ENCODE peak calls at places on chromosomes 7 and 10, in ten cellular contexts. N is IMR-90, E is GM12878, I is prostate gland, K is gastrocnemius medialis, D is upper lobe of left lung, R is adrenal gland, G is tibial nerve, M is sigmoid colon, O is HepG2. P is an unnamed sample.

GRCh38 chr7:69893915-69894314 is 295.6 kb downstream of the AUTS2 start:
- DNase-seq in M (no peak), G (no peak), K (no peak), O (no peak), D (no peak), R (no peak), E (no peak), N (no peak), I (no peak), P (no peak)

GRCh38 chr10:122516733-122517132 is 43.8 kb upstream of the DMBT1 start:
- DNase-seq in N (no peak), I (no peak), M (no peak), R (no peak), G (no peak), D (no peak), K (no peak), O (no peak), E (no peak), P (no peak)

GRCh38 chr7:96200740-96201139 is 121.2 kb downstream of the SLC25A13 start:
- DNase-seq in R (no peak), I (no peak), G (no peak), N (no peak), K (no peak), E (no peak), D (no peak), O (no peak), M (no peak), P (no peak)

GRCh38 chr10:120456626-120457430 is at the start of gene PLPP4:
- DNase-seq in R (no peak), K (no peak), E (no peak), M (no peak), N (no peak), O (no peak), I (no peak), D (peak; percentile 87), G (no peak), P (no peak)

GRCh38 chr10:52908483-52908882 is 135.9 kb upstream of the MBL2 start:
- DNase-seq in N (no peak), I (no peak), M (no peak), O (no peak), K (no peak), E (no peak), G (no peak), D (no peak), R (no peak), P (no peak)

GRCh38 chr7:157910446-157910845 is 573.6 kb downstream of the DNAJB6 start:
- DNase-seq in M (no peak), I (no peak), N (no peak), E (no peak), D (peak; percentile 53), G (no peak), K (no peak), O (no peak), R (no peak), P (no peak)

GRCh38 chr7:1127001-1127400 is 33.0 kb downstream of the ZFAND2A start:
- DNase-seq in R (no peak), E (no peak), I (no peak), D (no peak), K (no peak), N (no peak), M (no peak), G (no peak), O (no peak), P (no peak)

GRCh38 chr10:114498413-114499111 is 94.3 kb upstream of the AFAP1L2 start:
- DNase-seq in O (no peak), E (peak; percentile 59), N (no peak), D (no peak), K (no peak), M (no peak), G (no peak), I (no peak), R (no peak), P (no peak)

GRCh38 chr7:8742837-8743236 is 309.4 kb downstream of the NXPH1 start:
- DNase-seq in M (no peak), O (no peak), R (no peak), I (no peak), E (no peak), N (no peak), K (no peak), G (no peak), D (no peak), P (no peak)

GRCh38 chr10:17113889-17114288 is 15.7 kb downstream of the CUBN start:
- DNase-seq in R (peak; percentile 38), G (peak; percentile 41), I (no peak), M (peak; percentile 71), N (peak; percentile 75), K (peak; percentile 47), E (no peak), O (no peak), D (no peak), P (no peak)

DNA sequence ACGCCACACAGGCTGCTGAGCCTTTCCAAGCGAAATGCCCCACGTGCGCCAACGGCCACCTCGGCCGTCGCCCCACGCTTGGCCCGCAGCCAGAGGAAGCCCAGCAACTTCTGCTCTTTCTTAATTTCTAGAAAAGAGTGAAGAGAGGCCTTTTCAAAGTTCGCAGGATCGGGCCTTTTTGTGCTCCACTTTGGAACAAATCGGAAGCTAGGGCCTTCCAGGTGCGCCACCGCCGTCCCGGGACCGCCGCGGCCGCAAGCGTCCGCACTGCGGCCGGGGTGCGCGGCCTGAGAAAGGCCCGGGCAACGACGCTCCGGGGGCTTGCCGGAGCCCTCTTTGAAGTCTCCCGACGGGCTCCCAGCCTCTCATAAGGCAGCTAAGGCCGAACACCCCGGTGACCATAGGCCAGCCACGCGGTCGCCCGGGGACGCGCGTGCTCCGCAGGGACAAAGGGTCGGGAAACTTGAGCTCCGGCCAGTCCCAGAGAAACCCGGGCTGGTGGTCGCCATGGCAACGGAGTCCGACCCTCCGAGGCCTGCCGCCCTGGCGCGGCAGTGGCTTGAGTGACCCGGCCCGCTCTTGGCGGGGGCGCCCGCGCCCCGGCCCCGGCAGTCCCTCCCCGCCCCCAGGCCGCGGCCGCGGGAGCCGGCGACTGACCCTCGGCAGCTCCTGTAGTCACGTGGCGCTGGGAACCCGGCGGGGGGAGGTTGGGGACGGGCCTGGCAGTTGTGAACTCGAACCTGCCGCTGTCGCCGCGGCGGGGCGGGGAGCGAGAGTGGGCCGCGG is at the start of gene REPIN1:
- DNase-seq in N (peak; percentile 79), I (peak; percentile 89), M (peak; percentile 97), R (peak; percentile 96), G (peak; percentile 90), D (peak; percentile 98), E (no peak), O (peak; percentile 86), K (peak; percentile 94), P (peak; percentile 96)
- TF ChIP-seq POLR2A in N (no peak), I (peak; percentile 58), M (peak; percentile 29), R (peak; percentile 53), G (peak; percentile 70), D (no peak), E (peak; percentile 93), O (peak; percentile 50), K (peak; percentile 89), P (peak; percentile 52)

DNA sequence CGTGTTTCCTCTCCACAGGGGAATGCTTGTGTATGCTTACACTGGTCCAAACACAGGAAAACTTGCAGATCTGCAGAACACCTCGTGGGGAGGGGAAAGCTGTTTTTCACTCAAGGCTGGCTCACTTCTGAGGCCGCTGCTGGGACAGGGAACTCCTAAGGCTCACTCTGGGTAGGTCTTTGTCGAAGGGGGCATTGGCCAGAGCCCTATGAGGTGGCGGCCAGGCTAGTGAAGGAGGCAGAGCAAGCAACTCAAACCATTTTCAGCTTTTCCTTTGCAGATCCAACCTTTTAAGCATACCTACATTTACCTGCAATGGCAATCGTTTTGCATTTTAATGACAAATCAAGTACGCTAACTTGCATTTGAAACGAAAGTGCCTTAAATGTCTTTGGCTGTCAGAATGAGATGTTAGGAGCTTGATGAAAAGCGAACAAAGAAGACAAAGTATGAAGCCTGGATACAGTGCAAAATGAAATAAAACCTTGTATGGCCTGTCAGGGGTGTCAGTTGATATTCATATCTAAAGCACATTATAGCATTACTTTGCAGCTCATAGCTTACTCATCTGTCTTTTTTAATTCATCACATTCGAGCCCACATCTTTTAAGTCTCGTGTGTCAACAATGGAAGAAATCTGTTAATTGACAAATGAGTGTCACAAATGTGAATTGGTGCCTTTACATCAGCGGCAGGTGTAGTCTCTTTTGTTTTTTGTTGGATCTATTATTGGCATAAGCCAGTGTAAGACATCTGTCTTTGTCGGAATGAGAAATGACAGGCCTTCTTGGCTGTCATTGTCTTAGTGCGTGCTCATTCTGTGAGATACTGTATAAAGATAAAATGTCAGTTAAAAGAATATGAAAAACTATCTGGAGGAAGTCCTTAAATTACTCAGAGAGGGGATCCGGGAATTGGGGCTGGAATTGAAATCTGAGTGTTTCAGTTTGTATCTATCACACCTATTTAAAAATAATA is 30.5 kb downstream of the LRMDA start:
- DNase-seq in M (no peak), D (no peak), K (no peak), E (no peak), R (no peak), N (no peak), I (no peak), O (no peak), G (no peak), P (no peak)
- H3K27ac ChIP-seq in M (no peak overlapping the region), D (no peak overlapping the region), K (no peak overlapping the region), E (no peak overlapping the region), R (no peak overlapping the region), N (no peak overlapping the region), I (no peak overlapping the region), O (no peak overlapping the region), G (no peak overlapping the region), P (no peak overlapping the region)

DNA sequence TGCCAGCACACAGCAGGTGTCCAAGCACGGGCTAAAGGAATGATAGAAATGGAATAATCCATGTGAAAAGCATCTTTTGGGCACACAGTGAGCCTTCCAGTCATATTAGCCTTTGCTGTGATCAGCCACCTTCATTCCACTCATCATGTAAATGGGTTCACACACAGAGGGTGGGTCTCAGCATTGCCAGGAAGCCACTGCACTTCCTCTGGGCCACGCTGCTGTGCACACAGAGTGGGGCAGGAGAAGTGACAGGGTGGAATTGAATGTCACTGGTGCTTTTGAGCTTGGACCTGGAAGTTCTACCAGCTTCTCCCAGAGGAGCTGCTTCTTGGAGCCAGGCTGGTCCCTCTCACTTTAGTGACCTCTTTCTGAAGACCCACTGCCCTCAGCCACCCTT is 203.5 kb downstream of the USP6NL start:
- DNase-seq in O (no peak), I (no peak), R (no peak), N (no peak), G (no peak), E (no peak), K (no peak), M (no peak), D (no peak), P (no peak)
- H3K4me1 ChIP-seq in O (no peaks in the 10 kb centered on the region), I (no peaks in the 10 kb centered on the region), R (no peaks in the 10 kb centered on the region), N (no peaks in the 10 kb centered on the region), G (no peaks in the 10 kb centered on the region), E (no peaks in the 10 kb centered on the region), K (no peaks in the 10 kb centered on the region), M (no peaks in the 10 kb centered on the region), D (no peaks in the 10 kb centered on the region), P (no peaks in the 10 kb centered on the region)

DNA sequence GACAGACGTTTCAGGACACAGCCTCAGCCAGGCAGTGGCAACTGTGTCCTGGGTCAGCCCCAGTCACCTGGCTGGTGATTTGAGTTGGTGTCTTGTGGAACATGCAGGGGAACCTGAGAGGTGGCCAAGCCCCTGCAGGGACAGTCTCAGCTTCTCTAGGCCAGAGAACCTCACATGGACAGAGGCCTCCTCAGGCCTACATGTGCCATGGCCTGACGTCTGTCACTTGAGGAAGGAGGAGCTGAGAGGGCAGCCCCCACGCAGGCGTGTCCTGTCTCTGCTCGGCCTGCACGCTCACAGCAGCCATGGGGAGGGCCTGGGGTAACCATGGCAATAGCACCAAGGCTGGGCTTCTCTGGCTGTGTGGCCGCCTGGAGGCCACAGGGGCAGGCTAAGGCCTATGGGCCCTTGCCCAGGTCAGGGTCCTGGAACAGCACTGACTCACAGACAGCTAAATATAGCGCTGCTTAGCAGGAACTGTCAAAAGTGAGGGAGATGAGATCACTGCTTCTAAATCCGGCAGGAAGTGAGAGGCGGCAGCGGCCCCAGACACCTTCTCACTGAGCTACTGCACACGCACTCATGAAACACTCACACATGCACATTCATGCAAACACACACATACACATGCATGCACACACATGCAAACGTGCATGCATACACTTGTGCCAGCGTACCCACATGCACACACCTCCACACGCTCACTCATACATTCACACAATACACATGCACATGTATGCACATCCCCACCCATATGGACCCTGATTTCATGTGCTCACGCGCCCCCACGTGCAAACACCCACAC is 57.0 kb downstream of the YKT6 start:
- DNase-seq in M (no peak), D (peak; percentile 78), E (peak; percentile 89), G (peak; percentile 23), K (peak; percentile 91), O (peak; percentile 67), R (peak; percentile 98), N (peak; percentile 89), I (no peak), P (peak; percentile 87)
- TF ChIP-seq POLR2A in M (no peak), D (no peak), E (peak; percentile 59), G (no peak), K (no peak), O (no peak), R (no peak), N (no peak), I (no peak), P (no peak)